ENCODE peak calls at places on chromosome 9, in nine cellular contexts. S is heart left ventricle, B is psoas muscle, M is heart right ventricle, Y is transverse colon, U is Peyer's patch, H is ovary, K is right lobe of liver, D is brain microvascular endothelial cell. R is an unnamed sample.
A peak's percentile ranks its signal among the peaks of the same experiment; 100 is the strongest.

GRCh38 chr9:89745601-89746376 is 141.0 kb downstream of the GADD45G start:
- DNase-seq in M (no peak), S (no peak), D (no peak), K (no peak), U (no peak), Y (no peak), B (no peak), H (no peak), R (no peak)

GRCh38 chr9:2493106-2493505 is 128.5 kb upstream of the VLDLR start:
- DNase-seq in Y (no peak), B (no peak), U (no peak), K (no peak), S (peak; percentile 45), M (peak; percentile 41), H (peak; percentile 65), D (no peak), R (no peak)

GRCh38 chr9:14866200-14866749 is 44.0 kb downstream of the FREM1 start:
- DNase-seq in Y (no peak), S (no peak), U (no peak), D (no peak), H (no peak), K (no peak), B (no peak), M (no peak), R (no peak)

GRCh38 chr9:88976888-88977257 is 14.4 kb upstream of the S1PR3 start:
- DNase-seq in K (no peak), Y (no peak), B (no peak), H (no peak), M (no peak), U (peak; percentile 5), S (no peak), D (no peak), R (no peak)

GRCh38 chr9:29656641-29657406 is 2083.5 kb upstream of the C9orf72 start:
- DNase-seq in H (no peak), U (no peak), K (no peak), Y (no peak), M (no peak), S (no peak), D (no peak), B (no peak), R (no peak)

GRCh38 chr9:29211681-29212589 is 1638.7 kb upstream of the C9orf72 start:
- DNase-seq in H (no peak), M (no peak), K (peak; percentile 42), U (no peak), B (peak; percentile 53), S (peak; percentile 34), Y (peak; percentile 22), D (no peak), R (peak; percentile 32)

GRCh38 chr9:35303567-35303966 is 141.8 kb downstream of the UNC13B start:
- DNase-seq in D (no peak), K (no peak), S (no peak), U (no peak), B (no peak), Y (no peak), M (no peak), H (no peak), R (no peak)

GRCh38 chr9:100426532-100427365 is at the start of gene MSANTD3:
- DNase-seq in H (peak; percentile 52), K (peak; percentile 71), D (peak; percentile 73), S (peak; percentile 71), Y (peak; percentile 68), M (peak; percentile 55), B (peak; percentile 81), U (peak; percentile 74), R (peak; percentile 44)

GRCh38 chr9:14097215-14097614 is 216.7 kb downstream of the NFIB start:
- DNase-seq in M (peak; percentile 32), U (no peak), Y (no peak), B (no peak), K (no peak), D (peak; percentile 84), S (no peak), H (no peak), R (no peak)

GRCh38 chr9:19387317-19387716 is 7.3 kb upstream of the RPS6 start:
- DNase-seq in H (no peak), D (no peak), M (no peak), K (no peak), U (no peak), S (no peak), B (no peak), Y (no peak), R (no peak)

GRCh38 chr9:3475300-3476020 is 50.3 kb downstream of the RFX3 start:
- DNase-seq in D (no peak), Y (no peak), S (no peak), H (no peak), K (no peak), M (no peak), U (peak; percentile 49), B (peak; percentile 38), R (no peak)

GRCh38 chr9:104107799-104108198 is 13.7 kb downstream of the SMC2 start:
- DNase-seq in H (no peak), D (no peak), K (no peak), B (no peak), S (no peak), M (no peak), U (no peak), Y (no peak), R (no peak)

GRCh38 chr9:123395276-123396006 is 39.4 kb downstream of the CRB2 start:
- DNase-seq in B (no peak), H (no peak), U (no peak), M (no peak), Y (no peak), D (no peak), S (no peak), K (no peak), R (no peak)

GRCh38 chr9:266228-266627 is 51.6 kb downstream of the DOCK8 start:
- DNase-seq in M (no peak), S (no peak), K (no peak), U (no peak), D (no peak), H (no peak), Y (no peak), B (no peak), R (no peak)

GRCh38 chr9:93231121-93231694 is 47.3 kb downstream of the WNK2 start:
- DNase-seq in D (no peak), K (no peak), U (peak; percentile 78), S (peak; percentile 80), H (no peak), Y (peak; percentile 76), M (peak; percentile 56), B (peak; percentile 58), R (no peak)

GRCh38 chr9:36924071-36924470 is 110.0 kb downstream of the PAX5 start:
- DNase-seq in B (no peak), D (peak; percentile 84), Y (no peak), S (no peak), H (no peak), U (no peak), M (no peak), K (no peak), R (no peak)

GRCh38 chr9:23590601-23591000 is 235.4 kb downstream of the ELAVL2 start:
- DNase-seq in D (no peak), Y (no peak), K (no peak), S (no peak), B (no peak), U (no peak), H (no peak), M (no peak), R (no peak)

GRCh38 chr9:5321058-5321457 is 16.5 kb upstream of the RLN2 start:
- DNase-seq in K (no peak), S (no peak), D (no peak), M (no peak), U (no peak), Y (no peak), H (no peak), B (no peak), R (no peak)
- TF ChIP-seq CTCF in K (no peak), S (no peak), D (peak; percentile 10), M (no peak), U (no peak), Y (no peak), H (no peak), B (no peak), R (no peak)

DNA sequence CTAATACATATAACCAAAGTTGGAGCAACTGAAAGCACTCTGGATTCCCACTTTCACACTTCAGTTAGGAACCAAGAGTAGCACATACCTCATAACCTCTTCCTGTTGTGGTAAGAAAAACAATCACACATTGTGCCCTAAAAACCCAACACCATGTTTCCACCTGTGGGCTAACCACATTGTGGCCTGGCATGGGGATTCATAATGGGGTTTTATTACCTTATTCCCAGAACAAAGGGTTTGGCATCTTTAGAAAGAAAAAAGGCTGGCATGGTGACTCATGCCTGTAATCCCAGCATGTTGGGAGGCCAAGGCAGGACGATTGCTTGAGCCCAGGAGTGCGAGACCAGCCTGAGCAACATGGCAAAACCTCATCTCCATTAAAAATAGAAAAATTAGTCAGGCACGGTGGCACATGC is 60.6 kb downstream of the HSD17B3 start:
- DNase-seq in D (no peak), S (no peak), U (no peak), M (no peak), B (no peak), K (no peak), Y (no peak), H (no peak), R (no peak)
- H3K27me3 ChIP-seq in D (no peaks in the 10 kb centered on the region), S (no peaks in the 10 kb centered on the region), U (no peaks in the 10 kb centered on the region), M (no peaks in the 10 kb centered on the region), B (peaks cover 3% of the 10 kb centered on the region), K (no peaks in the 10 kb centered on the region), Y (no peaks in the 10 kb centered on the region), H (no peaks in the 10 kb centered on the region), R (no peaks in the 10 kb centered on the region)

DNA sequence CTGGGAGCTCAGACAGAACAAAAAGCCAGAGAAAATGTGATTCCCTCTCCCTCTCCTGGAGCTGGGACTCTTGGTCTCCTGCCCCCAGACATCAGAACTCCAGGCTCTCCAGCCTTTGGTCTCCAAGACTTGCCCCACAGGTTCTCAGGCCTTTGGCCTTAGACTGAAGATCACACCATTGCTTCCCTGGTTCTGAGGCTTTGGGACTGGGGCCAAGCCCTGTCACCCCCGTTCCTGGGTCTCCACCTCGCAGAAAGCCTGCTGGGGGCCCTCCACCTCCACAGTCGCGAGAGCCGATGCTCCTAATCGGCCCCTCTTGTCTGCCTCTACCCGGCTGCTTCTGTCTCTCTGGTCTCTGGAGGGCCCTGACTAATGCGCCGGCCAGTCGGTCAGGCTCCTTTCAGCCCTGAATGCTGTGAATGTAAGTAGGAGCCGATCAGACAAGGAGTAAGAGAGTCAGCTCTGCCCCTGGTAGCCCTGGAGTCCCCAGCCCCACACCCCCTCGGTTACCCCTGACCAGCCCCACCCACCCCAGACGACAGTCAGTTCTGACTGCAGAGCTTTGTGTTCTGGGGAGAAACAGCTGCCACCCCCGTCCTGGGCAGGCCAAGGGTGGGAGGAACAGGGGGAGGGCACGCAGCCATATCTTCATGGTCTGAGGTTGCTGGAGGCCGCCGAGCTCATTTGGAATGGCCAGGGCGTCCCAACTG is 57.5 kb downstream of the VAV2 start:
- DNase-seq in S (peak; percentile 53), Y (no peak), U (no peak), H (no peak), D (no peak), M (peak; percentile 35), B (no peak), K (no peak), R (no peak)
- H3K36me3 ChIP-seq in S (no peaks in the 10 kb centered on the region), Y (no peaks in the 10 kb centered on the region), U (no peaks in the 10 kb centered on the region), H (no peaks in the 10 kb centered on the region), D (peaks cover 6% of the 10 kb centered on the region), M (no peaks in the 10 kb centered on the region), B (no peaks in the 10 kb centered on the region), K (peaks cover 4% of the 10 kb centered on the region), R (peaks cover 11% of the 10 kb centered on the region)

DNA sequence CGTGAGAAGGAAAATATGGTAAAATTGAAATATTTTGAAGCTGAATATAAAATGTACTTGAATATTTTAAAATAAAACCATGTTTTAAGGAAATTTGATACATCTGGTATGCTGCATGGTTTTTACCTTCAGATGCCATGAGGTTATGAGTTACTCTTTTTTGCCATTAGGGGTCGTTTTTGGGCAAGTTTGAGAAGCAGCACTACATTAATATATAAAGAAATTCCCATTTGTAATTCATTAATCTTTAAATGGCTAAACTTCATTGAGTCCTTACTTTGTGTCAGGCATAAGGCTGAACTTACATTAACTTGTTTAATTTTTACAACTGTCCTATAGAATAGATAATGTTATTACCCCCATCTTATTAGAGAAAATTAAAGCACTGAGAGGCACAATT is 152.3 kb downstream of the KDM4C start:
- DNase-seq in D (no peak), K (no peak), U (no peak), S (no peak), M (no peak), B (no peak), H (no peak), Y (no peak), R (no peak)
- TF ChIP-seq CTCF in D (peak; percentile 51), K (peak; percentile 41), U (no peak), S (peak; percentile 21), M (peak; percentile 46), B (peak; percentile 28), H (no peak), Y (no peak), R (peak; percentile 4)